ENCODE peak calls at places on chromosomes 1 and 21, in eight cellular contexts. J is A549, C is heart right ventricle, V is CD14-positive monocyte, Z is spleen, U is choroid plexus epithelial cell, M is AG09309, H is HFFc6. O is an unnamed sample.

GRCh38 chr1:63663873-63664272 is 70.7 kb downstream of the PGM1 start:
- DNase-seq in J (peak; percentile 16), C (no peak), V (no peak), Z (no peak), U (no peak), M (no peak), H (peak; percentile 32), O (no peak)

GRCh38 chr1:53642215-53642555 is 96.8 kb downstream of the GLIS1 start:
- DNase-seq in J (no peak), C (no peak), V (no peak), Z (no peak), U (no peak), M (no peak), H (no peak), O (no peak)

GRCh38 chr1:115685029-115685705 is 43.4 kb downstream of the VANGL1 start:
- DNase-seq in J (no peak), C (no peak), V (no peak), Z (no peak), U (no peak), M (no peak), H (no peak), O (no peak)

GRCh38 chr1:39195166-39196111 is 9.1 kb upstream of the MACF1 start:
- DNase-seq in J (no peak), C (no peak), V (no peak), Z (no peak), U (peak; percentile 53), M (no peak), H (peak; percentile 41), O (no peak)

GRCh38 chr1:228015276-228016180 is 8.7 kb downstream of the WNT3A start:
- DNase-seq in J (peak; percentile 48), C (no peak), V (no peak), Z (peak; percentile 47), U (no peak), M (peak; percentile 8), H (peak; percentile 42), O (no peak)

GRCh38 chr1:209106237-209106741 is 477.2 kb upstream of the CAMK1G start:
- DNase-seq in J (no peak), C (no peak), V (no peak), Z (no peak), U (peak; percentile 19), M (peak; percentile 39), H (peak; percentile 20), O (no peak)

GRCh38 chr1:154430903-154431302 is 25.8 kb downstream of the IL6R start:
- DNase-seq in J (no peak), C (no peak), V (no peak), Z (no peak), U (peak; percentile 20), M (no peak), H (no peak), O (peak; percentile 23)

GRCh38 chr21:34796518-34797201 is 127.9 kb downstream of the CLIC6 start:
- DNase-seq in J (no peak), C (no peak), V (no peak), Z (no peak), U (no peak), M (no peak), H (no peak), O (no peak)

GRCh38 chr1:27152829-27153548 is 1.9 kb downstream of the SLC9A1 start:
- DNase-seq in J (no peak), C (no peak), V (no peak), Z (no peak), U (peak; percentile 30), M (no peak), H (no peak), O (no peak)

GRCh38 chr1:203480525-203481084 is 5.0 kb downstream of the PRELP start:
- DNase-seq in J (peak; percentile 63), C (peak; percentile 29), V (peak; percentile 69), Z (peak; percentile 76), U (peak; percentile 56), M (peak; percentile 86), H (peak; percentile 92), O (no peak)

GRCh38 chr1:203481186-203481585 is 5.6 kb downstream of the PRELP start:
- DNase-seq in J (no peak), C (no peak), V (no peak), Z (no peak), U (no peak), M (no peak), H (no peak), O (no peak)

GRCh38 chr1:203478986-203479385 is 3.4 kb downstream of the PRELP start:
- DNase-seq in J (no peak), C (no peak), V (no peak), Z (no peak), U (no peak), M (no peak), H (no peak), O (no peak)

GRCh38 chr1:203479646-203480045 is 4.0 kb downstream of the PRELP start:
- DNase-seq in J (no peak), C (no peak), V (no peak), Z (peak; percentile 1), U (no peak), M (no peak), H (peak; percentile 17), O (no peak)

DNA sequence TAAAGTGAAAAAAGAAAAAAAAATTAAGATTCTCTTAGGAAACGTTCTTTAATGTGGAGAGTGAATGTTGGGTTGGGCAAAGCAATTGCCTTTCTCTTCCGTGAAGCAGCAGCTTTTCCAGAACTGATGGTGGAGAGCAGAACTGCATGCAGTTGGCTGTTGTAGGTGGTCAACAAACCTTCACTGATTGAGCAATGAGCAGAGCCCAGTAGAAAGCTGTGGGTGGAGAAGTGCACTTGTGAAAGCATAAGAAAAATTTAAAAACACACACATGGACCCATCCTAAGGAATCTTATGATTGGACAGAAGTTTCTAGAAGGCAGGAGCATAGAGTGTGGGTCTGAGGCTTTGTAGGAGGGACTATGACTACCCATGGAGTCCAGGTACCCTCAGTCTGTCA is 4.5 kb downstream of the PRELP start:
- DNase-seq in J (no peak), C (no peak), V (no peak), Z (peak; percentile 2), U (peak; percentile 69), M (peak; percentile 52), H (peak; percentile 73), O (no peak)
- TF ChIP-seq CTCF in J (no peak), C (no peak), V (no peak), Z (no peak), U (peak; percentile 9), M (peak; percentile 13), H (peak; percentile 28), O (no peak)

GRCh38 chr1:153430561-153430960 is 14.2 kb downstream of the S100A7A start:
- DNase-seq in J (no peak), C (no peak), V (no peak), Z (no peak), U (no peak), M (no peak), H (no peak), O (no peak)

GRCh38 chr1:153428073-153428638 is 11.8 kb downstream of the S100A7A start:
- DNase-seq in J (no peak), C (no peak), V (no peak), Z (no peak), U (no peak), M (no peak), H (no peak), O (no peak)

GRCh38 chr1:153430166-153430553 is 13.8 kb downstream of the S100A7A start:
- DNase-seq in J (no peak), C (no peak), V (no peak), Z (no peak), U (no peak), M (no peak), H (no peak), O (no peak)

GRCh38 chr1:153429266-153430165 is 13.2 kb downstream of the S100A7A start:
- DNase-seq in J (no peak), C (no peak), V (no peak), Z (no peak), U (no peak), M (no peak), H (no peak), O (no peak)

GRCh38 chr1:153428790-153429189 is 12.5 kb downstream of the S100A7A start:
- DNase-seq in J (no peak), C (no peak), V (no peak), Z (no peak), U (no peak), M (no peak), H (no peak), O (no peak)
- TF ChIP-seq CTCF in J (no peak), C (no peak), V (no peak), Z (no peak), U (no peak), M (no peak), H (no peak), O (no peak)

DNA sequence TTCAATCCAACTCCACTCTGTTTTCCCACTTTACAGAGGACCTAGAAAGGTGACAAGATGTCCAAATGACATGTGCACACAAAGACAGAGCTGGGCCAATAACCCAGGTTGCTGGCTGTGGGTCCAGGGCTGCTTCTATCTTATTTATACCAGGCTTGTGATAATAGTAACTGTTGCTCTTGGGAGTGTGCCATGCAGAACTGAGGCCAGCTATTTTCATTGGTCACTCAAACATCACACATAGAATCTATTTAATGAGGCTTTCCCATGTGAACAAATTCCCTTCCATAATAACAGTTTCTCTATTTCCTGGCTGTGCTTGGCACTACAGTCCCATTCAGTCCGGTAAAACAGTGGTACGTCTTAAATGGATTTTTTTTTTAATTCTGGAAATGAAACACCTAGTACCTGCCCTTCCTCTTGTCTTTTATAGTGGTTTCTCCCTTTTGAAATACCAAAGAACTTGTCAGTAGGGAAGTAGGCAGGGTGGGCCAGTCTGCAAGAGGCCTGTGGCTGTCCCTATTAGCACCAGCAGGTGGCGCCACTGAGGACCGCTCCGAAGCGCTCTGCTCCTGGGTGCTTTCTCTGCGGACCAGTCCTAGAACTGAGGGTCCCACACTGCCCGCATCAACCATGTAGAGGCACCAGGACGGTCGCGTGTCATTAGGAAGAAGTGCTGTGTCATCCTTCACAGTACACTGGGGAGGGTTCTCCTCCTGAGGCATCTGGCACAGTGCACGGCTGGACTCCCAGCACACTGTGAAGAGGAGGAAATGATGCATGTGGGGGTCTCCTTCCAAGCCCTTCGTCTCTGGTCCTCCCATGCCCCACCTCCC is 52.1 kb downstream of the GPR161 start:
- DNase-seq in J (peak; percentile 60), C (peak; percentile 39), V (peak; percentile 67), Z (peak; percentile 90), U (peak; percentile 66), M (no peak), H (no peak), O (peak; percentile 63)
- TF ChIP-seq CTCF in J (peak; percentile 66), C (peak; percentile 83), V (peak; percentile 97), Z (peak; percentile 78), U (peak; percentile 93), M (peak; percentile 87), H (peak; percentile 97), O (peak; percentile 80)

GRCh38 chr1:55141295-55141893 is 73.8 kb downstream of the USP24 start:
- DNase-seq in J (no peak), C (no peak), V (no peak), Z (no peak), U (no peak), M (no peak), H (no peak), O (no peak)

GRCh38 chr1:55144886-55145285 is 70.3 kb downstream of the USP24 start:
- DNase-seq in J (no peak), C (no peak), V (no peak), Z (no peak), U (no peak), M (no peak), H (no peak), O (no peak)

GRCh38 chr1:55140546-55140983 is 74.6 kb downstream of the USP24 start:
- DNase-seq in J (peak; percentile 43), C (peak; percentile 88), V (peak; percentile 61), Z (no peak), U (peak; percentile 96), M (peak; percentile 92), H (peak; percentile 92), O (peak; percentile 62)

GRCh38 chr1:55146781-55147180 is 68.4 kb downstream of the USP24 start:
- DNase-seq in J (no peak), C (peak; percentile 24), V (no peak), Z (no peak), U (peak; percentile 62), M (no peak), H (no peak), O (no peak)

GRCh38 chr1:55143686-55144085 is 71.5 kb downstream of the USP24 start:
- DNase-seq in J (no peak), C (no peak), V (no peak), Z (no peak), U (no peak), M (no peak), H (no peak), O (no peak)
- TF ChIP-seq CTCF in J (no peak), C (peak; percentile 5), V (no peak), Z (no peak), U (peak; percentile 31), M (peak; percentile 5), H (peak; percentile 16), O (peak; percentile 46)

O was measured in neural crest cell.